ENCODE peak calls at places on chromosomes 5 and 9, in nine cellular contexts. V is RWPE1, Z is hepatocyte, R is uterus, A is aorta, U is H9, N is right cardiac atrium, L is mesendoderm, M is A549. Y is an unnamed sample.

GRCh38 chr5:122434120-122434519 is 122.1 kb downstream of the SNCAIP start:
- DNase-seq in V (no peak), Z (no peak), R (no peak), A (no peak), U (no peak), N (no peak), L (no peak), M (no peak), Y (no peak)

GRCh38 chr5:154830596-154830995 is 19.8 kb downstream of the FAXDC2 start:
- DNase-seq in V (no peak), Z (no peak), R (no peak), A (no peak), U (no peak), N (no peak), L (no peak), M (no peak), Y (no peak)

GRCh38 chr5:135651156-135651555 is 72.4 kb upstream of the CXCL14 start:
- DNase-seq in V (peak), Z (peak), R (no peak), A (no peak), U (no peak), N (no peak), L (no peak), M (no peak), Y (no peak)

GRCh38 chr5:159033351-159033657 is 66.4 kb downstream of the EBF1 start:
- DNase-seq in V (no peak), Z (no peak), R (no peak), A (no peak), U (no peak), N (no peak), L (no peak), M (no peak), Y (no peak)

GRCh38 chr5:167261309-167262100 is 1029.9 kb upstream of the WWC1 start:
- DNase-seq in V (peak), Z (no peak), R (no peak), A (no peak), U (peak), N (no peak), L (peak), M (peak), Y (no peak)

GRCh38 chr5:131169810-131170539 is 769 bp upstream of the LYRM7 start:
- DNase-seq in V (no peak), Z (no peak), R (no peak), A (no peak), U (no peak), N (no peak), L (no peak), M (no peak), Y (no peak)

GRCh38 chr9:135479469-135480052 is at the start of gene PPP1R26:
- DNase-seq in V (peak), Z (peak), R (no peak), A (no peak), U (no peak), N (peak), L (no peak), M (no peak), Y (no peak)

GRCh38 chr5:12870870-12871539 is 966.8 kb upstream of the CTNND2 start:
- DNase-seq in V (no peak), Z (no peak), R (no peak), A (no peak), U (no peak), N (no peak), L (no peak), M (no peak), Y (no peak)

GRCh38 chr9:98598861-98599260 is 109.9 kb downstream of the GABBR2 start:
- DNase-seq in V (no peak), Z (no peak), R (no peak), A (no peak), U (no peak), N (no peak), L (no peak), M (no peak), Y (no peak)

DNA sequence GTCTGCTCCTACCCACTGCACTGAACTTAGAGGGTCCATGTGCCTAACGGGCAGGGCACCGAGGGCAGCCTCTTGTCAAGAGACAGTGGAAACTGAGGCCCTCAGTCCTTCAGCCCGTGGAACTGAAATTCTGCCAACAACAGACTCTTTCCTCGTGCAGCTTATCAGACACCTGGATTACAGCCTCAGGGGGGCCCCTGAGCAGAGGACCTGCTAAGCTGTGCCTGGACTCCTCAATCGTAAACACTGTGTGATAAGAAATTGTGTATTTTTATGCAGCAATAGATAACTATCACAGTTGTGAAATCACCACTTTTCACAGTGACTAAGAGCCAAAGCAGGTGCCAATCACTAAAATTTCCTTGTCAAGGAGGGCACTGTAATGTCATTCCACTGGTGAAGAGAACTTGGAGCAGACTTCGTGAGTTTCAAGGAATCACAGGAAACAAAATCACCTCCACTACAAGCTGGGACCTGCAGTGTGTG is 33.4 kb upstream of the CTSV start:
- DNase-seq in V (no peak), Z (peak), R (no peak), A (no peak), U (no peak), N (no peak), L (no peak), M (no peak), Y (no peak)
- H3K27ac ChIP-seq in V (no peak), Z (peak), R (no peak), A (no peak), U (no peak), N (no peak), L (no peak), M (no peak), Y (no peak)

DNA sequence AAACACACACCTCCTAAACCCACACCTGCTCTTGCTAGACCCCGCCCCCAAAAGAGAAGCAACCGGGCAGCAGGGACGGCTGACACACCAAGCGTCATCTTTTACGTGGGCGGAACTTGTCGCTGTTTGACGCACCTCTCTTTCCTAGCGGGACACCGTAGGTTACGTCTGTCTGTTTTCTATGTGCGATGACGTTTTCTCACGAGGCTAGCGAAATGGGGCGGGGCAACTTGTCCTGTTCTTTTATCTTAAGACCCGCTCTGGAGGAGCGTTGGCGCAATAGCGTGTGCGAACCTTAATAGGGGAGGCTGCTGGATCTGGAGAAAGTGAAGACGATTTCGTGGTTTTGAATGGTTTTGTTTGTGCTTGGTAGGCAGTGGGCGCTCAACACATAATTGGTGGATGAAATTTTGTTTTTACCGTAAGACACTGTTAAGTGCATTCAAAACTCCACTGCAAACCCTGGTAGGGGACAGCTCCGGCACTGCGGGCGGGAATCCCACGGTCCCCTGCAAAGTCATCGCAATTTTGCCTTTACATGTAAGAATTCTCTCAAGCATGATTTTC is 501 bp upstream of the C9orf72 start:
- DNase-seq in V (peak), Z (peak), R (peak), A (peak), U (peak), N (peak), L (peak), M (peak), Y (peak)
- H3K27ac ChIP-seq in V (peak), Z (peak), R (peak), A (no peak), U (peak), N (peak), L (peak), M (peak), Y (peak)

GRCh38 chr9:96122255-96122654 is 179.7 kb downstream of the HSD17B3 start:
- DNase-seq in V (no peak), Z (no peak), R (no peak), A (no peak), U (no peak), N (no peak), L (no peak), M (no peak), Y (no peak)

GRCh38 chr9:96126321-96126881 is 175.6 kb downstream of the HSD17B3 start:
- DNase-seq in V (no peak), Z (peak), R (no peak), A (no peak), U (no peak), N (no peak), L (no peak), M (no peak), Y (no peak)

GRCh38 chr9:96129698-96130097 is 172.3 kb downstream of the HSD17B3 start:
- DNase-seq in V (no peak), Z (no peak), R (no peak), A (no peak), U (peak), N (no peak), L (peak), M (no peak), Y (no peak)

GRCh38 chr9:96122756-96123155 is 179.2 kb downstream of the HSD17B3 start:
- DNase-seq in V (no peak), Z (no peak), R (no peak), A (no peak), U (no peak), N (no peak), L (no peak), M (no peak), Y (no peak)

DNA sequence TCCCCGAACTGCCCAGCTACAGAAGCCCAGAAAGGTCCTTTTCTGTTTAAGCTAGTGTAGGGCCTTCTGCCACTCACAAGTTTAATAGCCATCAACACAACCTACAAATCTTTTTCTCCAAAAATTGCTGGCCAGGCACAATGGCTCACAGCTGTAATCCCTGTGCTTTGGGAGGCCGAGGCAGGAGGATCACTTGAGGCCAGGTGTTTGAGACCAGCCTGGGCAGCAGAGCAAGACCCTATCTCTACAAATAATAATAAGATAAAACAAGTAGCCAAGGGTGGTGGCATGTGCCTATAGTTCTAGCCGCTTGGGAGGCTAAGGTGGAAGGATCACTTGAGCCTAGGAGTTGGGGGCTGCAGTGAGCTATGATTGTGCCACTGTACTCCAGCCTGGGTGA is 176.4 kb downstream of the HSD17B3 start:
- DNase-seq in V (no peak), Z (no peak), R (no peak), A (no peak), U (no peak), N (no peak), L (no peak), M (no peak), Y (no peak)
- H3K27ac ChIP-seq in V (no peak), Z (peak), R (no peak), A (no peak), U (no peak), N (no peak), L (no peak), M (no peak), Y (no peak)

GRCh38 chr9:27800159-27800558 is 226.9 kb upstream of the C9orf72 start:
- DNase-seq in V (no peak), Z (no peak), R (no peak), A (no peak), U (no peak), N (no peak), L (no peak), M (no peak), Y (no peak)
- H3K27ac ChIP-seq in V (no peak), Z (no peak), R (no peak), A (no peak), U (no peak), N (no peak), L (no peak), M (no peak), Y (no peak)

DNA sequence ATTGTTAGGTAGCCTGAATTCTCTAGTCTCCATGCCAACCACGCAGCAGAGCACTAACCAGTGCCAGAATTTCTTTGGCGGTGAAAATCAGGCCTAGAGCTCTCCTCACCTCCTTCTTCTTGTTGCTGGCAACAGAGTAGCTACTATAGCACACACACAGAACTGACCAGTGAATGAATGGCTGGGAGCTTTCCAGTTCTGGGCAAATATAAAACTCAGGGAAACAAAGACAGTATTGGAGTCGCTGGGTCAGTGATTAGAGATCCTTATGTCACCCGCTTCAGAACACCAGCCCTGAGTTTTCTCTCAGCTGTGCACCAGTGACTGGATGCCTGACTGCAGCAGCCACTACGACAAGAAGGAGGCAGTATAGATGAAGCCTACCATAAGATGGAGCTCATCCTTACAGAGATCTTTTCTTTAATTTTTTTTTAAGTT is 26.9 kb upstream of the FEM1C start:
- DNase-seq in V (no peak), Z (no peak), R (no peak), A (no peak), U (peak), N (peak), L (no peak), M (no peak), Y (no peak)
- H3K27ac ChIP-seq in V (no peak), Z (no peak), R (no peak), A (no peak), U (no peak), N (no peak), L (no peak), M (no peak), Y (no peak)

Y was measured in CD8-positive, alpha-beta memory T cell.